ENCODE peak calls at places on chromosomes 11 and 22, in five cellular contexts. L, P, U, W and J are unnamed samples.

GRCh38 chr11:73520358-73521061 is 77.4 kb downstream of the FAM168A start:
- DNase-seq in W (no peak), L (no peak), U (no peak), P (no peak), J (no peak)

GRCh38 chr22:41405588-41405987 is 23.8 kb downstream of the TEF start:
- DNase-seq in U (no peak), P (no peak), L (no peak), W (no peak), J (no peak)

GRCh38 chr22:31077681-31078080 is 3.4 kb upstream of the SMTN start:
- DNase-seq in W (no peak), L (no peak), P (no peak), U (no peak), J (no peak)

GRCh38 chr11:46680815-46681214 is 19.6 kb downstream of the ARHGAP1 start:
- DNase-seq in L (no peak), W (no peak), P (no peak), U (no peak), J (no peak)

GRCh38 chr11:128324531-128325141 is 262.7 kb downstream of the ETS1 start:
- DNase-seq in L (peak), U (no peak), W (no peak), P (no peak), J (no peak)

GRCh38 chr11:46977038-46977818 is 40.7 kb downstream of the CSTPP1 start:
- DNase-seq in L (no peak), U (no peak), P (no peak), W (no peak), J (no peak)

GRCh38 chr11:102317099-102317767 is at the start of gene BIRC3:
- DNase-seq in U (peak), L (peak), P (peak), W (peak), J (peak)

GRCh38 chr11:33655842-33656600 is 44.6 kb downstream of the C11orf91 start:
- DNase-seq in U (no peak), P (no peak), W (no peak), L (peak), J (peak)

GRCh38 chr11:64742087-64742939 is 1.6 kb downstream of the RASGRP2 start:
- DNase-seq in L (no peak), P (no peak), W (no peak), U (no peak), J (no peak)

DNA sequence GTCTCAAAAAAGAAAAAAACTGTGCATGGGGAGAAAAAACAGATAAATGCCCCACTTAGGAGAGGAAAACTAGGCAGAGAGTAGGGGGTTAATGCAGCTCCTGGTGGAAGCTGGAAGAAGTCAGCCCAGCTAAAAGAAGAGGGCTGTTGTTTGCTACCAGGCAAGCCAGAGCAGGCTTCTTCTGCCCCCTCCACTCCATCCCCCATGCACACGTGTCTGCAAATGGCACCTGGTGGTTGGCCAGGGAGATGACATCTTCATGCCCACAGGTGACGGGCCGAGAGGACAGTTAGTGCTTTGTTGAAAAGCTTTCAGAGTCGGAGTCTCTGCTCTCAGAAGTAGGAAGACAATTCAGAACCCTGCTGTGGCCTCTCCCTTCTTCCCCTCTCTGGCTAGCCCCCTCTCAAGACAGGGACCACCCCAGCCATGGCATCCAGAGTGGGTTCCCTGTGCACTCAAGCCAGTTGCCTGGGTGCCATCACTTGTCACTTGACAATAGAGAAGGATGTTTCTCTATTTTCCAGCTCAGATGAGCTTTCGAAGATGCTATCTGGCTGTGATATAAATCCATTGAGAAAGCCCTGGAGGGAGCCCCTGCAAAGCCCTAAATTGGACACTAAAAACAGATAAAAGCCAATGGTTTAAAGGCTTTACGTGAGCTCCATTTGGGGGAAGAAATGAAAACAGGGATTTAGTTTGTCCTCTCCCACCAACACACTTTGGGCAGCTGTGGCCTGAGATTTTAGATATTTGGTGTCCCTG is 142.0 kb downstream of the TRIM29 start:
- DNase-seq in P (no peak), W (no peak), U (no peak), L (no peak), J (no peak)
- TF ChIP-seq CTCF in P (no peak), W (no peak), U (no peak), L (no peak), J (no peak)

GRCh38 chr11:118233377-118233776 is 8.6 kb upstream of the JAML start:
- DNase-seq in U (no peak), P (no peak), L (no peak), W (no peak), J (no peak)

GRCh38 chr11:118230088-118230487 is 5.3 kb upstream of the JAML start:
- DNase-seq in L (no peak), W (no peak), P (no peak), U (no peak), J (no peak)

GRCh38 chr11:118229274-118229847 is 4.5 kb upstream of the JAML start:
- DNase-seq in L (no peak), P (no peak), U (no peak), W (no peak), J (no peak)

GRCh38 chr11:118234833-118235232 is 10.0 kb upstream of the JAML start:
- DNase-seq in L (no peak), W (no peak), P (no peak), U (no peak), J (no peak)

GRCh38 chr11:118232659-118233058 is 7.8 kb upstream of the JAML start:
- DNase-seq in U (no peak), W (no peak), P (no peak), L (no peak), J (no peak)
- TF ChIP-seq CTCF in U (no peak), W (no peak), P (no peak), L (no peak), J (no peak)

DNA sequence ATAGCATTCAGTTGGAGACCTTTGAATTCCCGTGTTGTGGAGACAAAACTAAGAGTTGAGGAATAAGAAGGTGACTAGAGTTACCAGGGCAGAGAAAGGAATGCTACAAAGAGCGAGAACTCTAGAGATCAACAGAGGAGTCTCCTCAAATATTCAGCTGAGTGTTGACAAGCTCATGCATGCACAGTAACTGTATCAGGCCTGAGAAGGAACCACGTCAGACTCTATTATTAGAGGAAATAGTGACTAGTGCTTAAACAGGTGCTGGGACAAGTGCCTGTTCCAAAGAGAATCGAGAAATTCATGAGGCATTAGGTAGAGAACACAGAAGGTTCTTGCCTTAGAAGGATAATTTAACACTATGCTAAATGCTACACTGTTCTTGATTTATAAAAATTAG is 333.8 kb upstream of the CHORDC1 start:
- DNase-seq in W (no peak), P (no peak), U (no peak), L (no peak), J (no peak)
- TF ChIP-seq CTCF in W (no peak), P (no peak), U (no peak), L (no peak), J (no peak)

GRCh38 chr11:44108260-44108659 is 12.8 kb downstream of the EXT2 start:
- DNase-seq in P (no peak), W (no peak), U (no peak), L (no peak), J (no peak)

GRCh38 chr11:44110231-44110679 is 14.8 kb downstream of the EXT2 start:
- DNase-seq in U (no peak), P (no peak), W (no peak), L (no peak), J (no peak)

GRCh38 chr11:44101098-44101497 is 5.6 kb downstream of the EXT2 start:
- DNase-seq in P (no peak), L (no peak), U (no peak), W (no peak), J (no peak)

DNA sequence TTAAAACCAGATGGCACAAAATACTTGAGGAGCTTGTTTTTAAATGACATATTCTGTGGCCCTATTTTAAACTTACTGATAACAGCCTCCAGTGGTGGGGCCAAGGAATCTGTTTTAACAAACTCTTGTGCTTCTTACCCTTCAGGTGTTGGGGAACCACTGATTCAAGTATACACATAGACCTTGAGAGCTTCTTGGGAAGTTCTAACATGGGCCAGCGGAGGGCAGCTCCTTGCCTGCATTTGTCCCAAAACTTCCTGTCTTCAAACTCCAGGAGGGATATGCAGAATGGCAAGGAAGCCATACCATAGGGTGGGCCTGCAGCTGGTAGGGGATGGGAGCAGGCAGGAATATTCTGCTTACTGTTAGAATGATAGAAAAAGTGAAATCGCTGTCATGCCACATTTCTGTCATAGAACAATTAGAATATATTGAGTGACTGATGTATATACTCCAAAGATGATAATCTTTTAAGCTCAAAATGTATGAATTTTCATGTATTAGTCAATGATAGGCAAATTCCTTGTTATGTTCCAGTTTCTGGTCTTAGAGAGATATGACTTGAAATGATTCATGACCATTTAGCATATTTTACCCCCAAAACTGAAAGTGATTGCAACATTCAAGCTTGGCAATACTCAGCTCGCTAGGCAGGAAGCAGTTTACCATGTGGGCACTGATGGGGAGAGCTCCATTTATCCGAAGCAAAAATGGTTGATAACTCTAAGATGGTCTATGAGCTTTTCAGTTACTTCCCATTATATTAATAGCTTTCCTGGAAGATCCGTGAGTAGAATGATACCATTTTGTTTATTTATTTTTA is 9.2 kb downstream of the EXT2 start:
- DNase-seq in P (no peak), U (no peak), W (no peak), L (no peak), J (no peak)
- TF ChIP-seq CTCF in P (no peak), U (no peak), W (no peak), L (no peak), J (no peak)

GRCh38 chr11:89498845-89499448 is 7.8 kb upstream of the NOX4 start:
- DNase-seq in U (no peak), L (no peak), P (no peak), W (no peak), J (no peak)
- TF ChIP-seq CTCF in U (no peak), L (no peak), P (no peak), W (no peak), J (peak)

GRCh38 chr11:26297179-26297970 is 34.6 kb upstream of the ANO3 start:
- DNase-seq in L (no peak), W (no peak), U (no peak), P (no peak), J (no peak)
- TF ChIP-seq CTCF in L (peak), W (no peak), U (peak), P (peak), J (peak)

GRCh38 chr22:42683599-42684283 is 34.5 kb upstream of the CYB5R3 start:
- DNase-seq in W (no peak), L (no peak), P (peak), U (peak), J (no peak)

GRCh38 chr22:42686756-42687491 is 33.7 kb downstream of the A4GALT start:
- DNase-seq in P (no peak), U (no peak), L (no peak), W (no peak), J (no peak)

GRCh38 chr22:42684462-42685195 is 35.4 kb upstream of the CYB5R3 start:
- DNase-seq in W (no peak), L (no peak), P (no peak), U (no peak), J (no peak)

GRCh38 chr22:42688241-42688913 is 32.3 kb downstream of the A4GALT start:
- DNase-seq in L (peak), P (peak), W (no peak), U (peak), J (peak)

GRCh38 chr22:42685941-42686666 is 34.6 kb downstream of the A4GALT start:
- DNase-seq in U (no peak), W (no peak), L (no peak), P (no peak), J (no peak)
- TF ChIP-seq CTCF in U (no peak), W (no peak), L (no peak), P (no peak), J (no peak)

GRCh38 chr22:35719212-35719869 is 1.7 kb downstream of the APOL5 start:
- DNase-seq in W (no peak), U (no peak), P (no peak), L (no peak), J (no peak)
- TF ChIP-seq CTCF in W (no peak), U (no peak), P (no peak), L (no peak), J (no peak)